ENCODE peak calls at places on chromosomes 11 and 22, in five cellular contexts. P, Z, U, V and Q are unnamed samples.

GRCh38 chr11:102153082-102153481 is 42.8 kb downstream of the YAP1 start:
- DNase-seq in P (no peak), Z (no peak), U (no peak), V (no peak), Q (no peak)

GRCh38 chr22:19641254-19641982 is 72.9 kb upstream of the SEPTIN5 start:
- DNase-seq in P (no peak), Z (no peak), U (no peak), V (no peak), Q (peak; percentile 31)

GRCh38 chr11:68048681-68049508 is 10.1 kb downstream of the TCIRG1 start:
- DNase-seq in P (no peak), Z (no peak), U (no peak), V (no peak), Q (no peak)

GRCh38 chr11:132119573-132119972 is 749.2 kb downstream of the NTM start:
- DNase-seq in P (no peak), Z (no peak), U (no peak), V (no peak), Q (no peak)

GRCh38 chr11:79274636-79275315 is 166.1 kb downstream of the TENM4 start:
- DNase-seq in P (no peak), Z (no peak), U (no peak), V (no peak), Q (no peak)

GRCh38 chr22:25563757-25564319 is 637 bp upstream of the GRK3 start:
- DNase-seq in P (no peak), Z (no peak), U (peak; percentile 5), V (peak; percentile 20), Q (no peak)

GRCh38 chr11:111978028-111978771 is 41.1 kb downstream of the DIXDC1 start:
- DNase-seq in P (no peak), Z (no peak), U (peak; percentile 36), V (no peak), Q (peak; percentile 87)

GRCh38 chr11:46413755-46414465 is 22.3 kb upstream of the CHRM4 start:
- DNase-seq in P (no peak), Z (no peak), U (no peak), V (no peak), Q (no peak)

GRCh38 chr11:46367244-46367915 is 14.1 kb upstream of the MDK start:
- DNase-seq in P (peak; percentile 65), Z (peak; percentile 67), U (peak; percentile 40), V (peak; percentile 53), Q (no peak)

GRCh38 chr11:106187860-106188456 is 110.5 kb downstream of the AASDHPPT start:
- DNase-seq in P (no peak), Z (no peak), U (no peak), V (no peak), Q (no peak)

GRCh38 chr22:30865656-30866055 is 102.9 kb downstream of the MORC2 start:
- DNase-seq in P (no peak), Z (no peak), U (no peak), V (no peak), Q (peak; percentile 64)

GRCh38 chr22:47275479-47276218 is 513.2 kb downstream of the TBC1D22A start:
- DNase-seq in P (no peak), Z (no peak), U (no peak), V (no peak), Q (no peak)

GRCh38 chr11:64249563-64250405 is 1.5 kb upstream of the PLCB3 start:
- DNase-seq in P (no peak), Z (no peak), U (no peak), V (no peak), Q (no peak)

GRCh38 chr11:124762624-124763155 is 600 bp upstream of the ESAM start:
- DNase-seq in P (no peak), Z (no peak), U (no peak), V (no peak), Q (no peak)

GRCh38 chr22:39013923-39014722 is at the start of gene APOBEC3C:
- DNase-seq in P (peak; percentile 60), Z (peak; percentile 69), U (peak; percentile 12), V (no peak), Q (peak; percentile 81)

GRCh38 chr11:122690801-122691649 is 35.5 kb downstream of the UBASH3B start:
- DNase-seq in P (no peak), Z (no peak), U (no peak), V (no peak), Q (no peak)

GRCh38 chr11:18364495-18365047 is 29.8 kb upstream of the LDHA start:
- DNase-seq in P (no peak), Z (no peak), U (no peak), V (no peak), Q (no peak)

GRCh38 chr11:24496728-24497396 is at the start of gene LUZP2:
- DNase-seq in P (no peak), Z (no peak), U (no peak), V (no peak), Q (no peak)

GRCh38 chr22:44261861-44262595 is 50.7 kb downstream of the SHISAL1 start:
- DNase-seq in P (no peak), Z (no peak), U (no peak), V (peak; percentile 58), Q (peak; percentile 68)

GRCh38 chr11:7353100-7353499 is 101.4 kb downstream of the SYT9 start:
- DNase-seq in P (no peak), Z (peak; percentile 2), U (no peak), V (no peak), Q (no peak)

GRCh38 chr11:128448981-128449713 is 138.2 kb downstream of the ETS1 start:
- DNase-seq in P (no peak), Z (no peak), U (no peak), V (no peak), Q (no peak)

GRCh38 chr11:17489729-17490128 is 13.1 kb upstream of the ABCC8 start:
- DNase-seq in P (no peak), Z (no peak), U (no peak), V (no peak), Q (no peak)

GRCh38 chr22:35215993-35216392 is 41.3 kb upstream of the HMGXB4 start:
- DNase-seq in P (no peak), Z (no peak), U (no peak), V (no peak), Q (no peak)

GRCh38 chr11:95589893-95590612 is 199.5 kb downstream of the FAM76B start:
- DNase-seq in P (no peak), Z (no peak), U (no peak), V (no peak), Q (no peak)

GRCh38 chr11:33540946-33541915 is 159.4 kb downstream of the C11orf91 start:
- DNase-seq in P (no peak), Z (no peak), U (no peak), V (no peak), Q (no peak)

GRCh38 chr11:122672892-122673291 is 17.4 kb downstream of the UBASH3B start:
- DNase-seq in P (no peak), Z (no peak), U (no peak), V (no peak), Q (no peak)

GRCh38 chr11:46557684-46558151 is 36.1 kb downstream of the AMBRA1 start:
- DNase-seq in P (no peak), Z (no peak), U (no peak), V (no peak), Q (no peak)

GRCh38 chr11:11961399-11962028 is 46.9 kb downstream of the DKK3 start:
- DNase-seq in P (no peak), Z (no peak), U (no peak), V (no peak), Q (no peak)

GRCh38 chr22:46865052-46865434 is 102.6 kb downstream of the TBC1D22A start:
- DNase-seq in P (no peak), Z (no peak), U (no peak), V (no peak), Q (no peak)

GRCh38 chr11:130726234-130726559 is 190.1 kb downstream of the SNX19 start:
- DNase-seq in P (no peak), Z (no peak), U (no peak), V (no peak), Q (no peak)

GRCh38 chr11:14861680-14862079 is 30.4 kb downstream of the CYP2R1 start:
- DNase-seq in P (no peak), Z (no peak), U (no peak), V (no peak), Q (no peak)

GRCh38 chr11:120420572-120420971 is 84.4 kb downstream of the ARHGEF12 start:
- DNase-seq in P (no peak), Z (no peak), U (no peak), V (no peak), Q (no peak)